ENCODE peak calls at places on chromosomes 12 and 14, in four cellular contexts. S, A, U and F are unnamed samples.

GRCh38 chr12:71282020-71282419 is 124.2 kb upstream of the TSPAN8 start:
- DNase-seq in S (no peak), A (no peak), U (no peak), F (no peak)

GRCh38 chr14:54493293-54493692 is 4.5 kb upstream of the GMFB start:
- DNase-seq in S (no peak), A (no peak), U (no peak), F (no peak)

GRCh38 chr14:104094056-104094708 is 8.7 kb downstream of the ASPG start:
- DNase-seq in S (no peak), A (no peak), U (no peak), F (no peak)

GRCh38 chr14:54683882-54684794 is 117.2 kb downstream of the SAMD4A start:
- DNase-seq in S (no peak), A (no peak), U (no peak), F (no peak)

GRCh38 chr12:26833692-26834168 is 736 bp upstream of the ITPR2 start:
- DNase-seq in S (no peak), A (no peak), U (no peak), F (peak)

GRCh38 chr12:2877959-2878732 is 1.1 kb downstream of the RHNO1 start:
- DNase-seq in S (no peak), A (no peak), U (no peak), F (no peak)

GRCh38 chr14:81137316-81137715 is 83.4 kb downstream of the GTF2A1 start:
- DNase-seq in S (no peak), A (no peak), U (no peak), F (no peak)

GRCh38 chr14:76309572-76310551 is 66.1 kb upstream of the ESRRB start:
- DNase-seq in S (no peak), A (no peak), U (no peak), F (peak)

GRCh38 chr12:75564398-75564797 is 53.0 kb upstream of the KRR1 start:
- DNase-seq in S (no peak), A (no peak), U (no peak), F (no peak)

GRCh38 chr12:119177724-119178380 is 879 bp upstream of the HSPB8 start:
- DNase-seq in S (no peak), A (no peak), U (no peak), F (no peak)

GRCh38 chr12:81492131-81492720 is 266.9 kb downstream of the PPFIA2 start:
- DNase-seq in S (no peak), A (no peak), U (no peak), F (no peak)

GRCh38 chr14:80491562-80492139 is 280.3 kb upstream of the DIO2 start:
- DNase-seq in S (no peak), A (no peak), U (no peak), F (no peak)

GRCh38 chr14:101022916-101023435 is 119.5 kb upstream of the RTL1 start:
- DNase-seq in S (no peak), A (no peak), U (no peak), F (no peak)

GRCh38 chr14:100290607-100291304 is 15.5 kb downstream of the SLC25A29 start:
- DNase-seq in S (no peak), A (peak), U (no peak), F (no peak)

GRCh38 chr14:99737451-99737951 is 53.4 kb downstream of the CYP46A1 start:
- DNase-seq in S (no peak), A (no peak), U (no peak), F (no peak)

GRCh38 chr12:108004368-108004767 is 124.7 kb upstream of the WSCD2 start:
- DNase-seq in S (no peak), A (no peak), U (no peak), F (no peak)

GRCh38 chr14:52948039-52948438 is 2.8 kb downstream of the FERMT2 start:
- DNase-seq in S (no peak), A (peak), U (no peak), F (no peak)

GRCh38 chr12:112891093-112892024 is 15.4 kb upstream of the OAS1 start:
- DNase-seq in S (no peak), A (no peak), U (no peak), F (no peak)

GRCh38 chr12:27462851-27463250 is 16.3 kb downstream of the SMCO2 start:
- DNase-seq in S (no peak), A (no peak), U (no peak), F (no peak)

GRCh38 chr14:45181806-45182205 is 46.1 kb downstream of the FANCM start:
- DNase-seq in S (no peak), A (no peak), U (no peak), F (no peak)

GRCh38 chr14:106207316-106207715 is 680.9 kb downstream of the TMEM121 start:
- DNase-seq in S (no peak), A (peak), U (no peak), F (no peak)

GRCh38 chr14:106208794-106209193 is 682.4 kb downstream of the TMEM121 start:
- DNase-seq in S (no peak), A (no peak), U (no peak), F (no peak)

GRCh38 chr14:106211489-106211888 is 685.1 kb downstream of the TMEM121 start:
- DNase-seq in S (no peak), A (no peak), U (no peak), F (no peak)

GRCh38 chr14:106209745-106210144 is 683.4 kb downstream of the TMEM121 start:
- DNase-seq in S (no peak), A (no peak), U (no peak), F (no peak)

GRCh38 chr14:106210650-106211049 is 684.3 kb downstream of the TMEM121 start:
- DNase-seq in S (no peak), A (no peak), U (no peak), F (no peak)
- TF ChIP-seq BHLHE40 in S (no peak), A (no peak), U (no peak), F (no peak)

GRCh38 chr12:89775336-89776005 is 66.8 kb upstream of the ATP2B1 start:
- DNase-seq in S (no peak), A (no peak), U (no peak), F (no peak)
- TF ChIP-seq FOXM1 in S (no peak), A (no peak), U (no peak), F (no peak)

GRCh38 chr14:60206249-60206670 is 41.1 kb upstream of the DHRS7 start:
- DNase-seq in S (no peak), A (no peak), U (no peak), F (no peak)

GRCh38 chr14:60206837-60207533 is 41.8 kb upstream of the DHRS7 start:
- DNase-seq in S (no peak), A (no peak), U (peak), F (no peak)

GRCh38 chr14:60210703-60211102 is 38.3 kb upstream of the PPM1A start:
- DNase-seq in S (no peak), A (no peak), U (no peak), F (no peak)

GRCh38 chr14:60204104-60204842 is 39.1 kb upstream of the DHRS7 start:
- DNase-seq in S (no peak), A (no peak), U (peak), F (no peak)

GRCh38 chr14:60204843-60205774 is 39.9 kb upstream of the DHRS7 start:
- DNase-seq in S (no peak), A (no peak), U (peak), F (no peak)
- TF ChIP-seq TARDBP in S (no peak), A (no peak), U (no peak), F (no peak)

GRCh38 chr12:124442772-124443445 is 124.5 kb downstream of the NCOR2 start:
- DNase-seq in S (no peak), A (no peak), U (no peak), F (no peak)

GRCh38 chr12:124440031-124440626 is 127.3 kb downstream of the NCOR2 start:
- DNase-seq in S (no peak), A (no peak), U (no peak), F (no peak)

GRCh38 chr12:124440841-124441381 is 126.5 kb downstream of the NCOR2 start:
- DNase-seq in S (no peak), A (no peak), U (no peak), F (no peak)

GRCh38 chr12:124442281-124442680 is 125.1 kb downstream of the NCOR2 start:
- DNase-seq in S (no peak), A (no peak), U (no peak), F (no peak)

DNA sequence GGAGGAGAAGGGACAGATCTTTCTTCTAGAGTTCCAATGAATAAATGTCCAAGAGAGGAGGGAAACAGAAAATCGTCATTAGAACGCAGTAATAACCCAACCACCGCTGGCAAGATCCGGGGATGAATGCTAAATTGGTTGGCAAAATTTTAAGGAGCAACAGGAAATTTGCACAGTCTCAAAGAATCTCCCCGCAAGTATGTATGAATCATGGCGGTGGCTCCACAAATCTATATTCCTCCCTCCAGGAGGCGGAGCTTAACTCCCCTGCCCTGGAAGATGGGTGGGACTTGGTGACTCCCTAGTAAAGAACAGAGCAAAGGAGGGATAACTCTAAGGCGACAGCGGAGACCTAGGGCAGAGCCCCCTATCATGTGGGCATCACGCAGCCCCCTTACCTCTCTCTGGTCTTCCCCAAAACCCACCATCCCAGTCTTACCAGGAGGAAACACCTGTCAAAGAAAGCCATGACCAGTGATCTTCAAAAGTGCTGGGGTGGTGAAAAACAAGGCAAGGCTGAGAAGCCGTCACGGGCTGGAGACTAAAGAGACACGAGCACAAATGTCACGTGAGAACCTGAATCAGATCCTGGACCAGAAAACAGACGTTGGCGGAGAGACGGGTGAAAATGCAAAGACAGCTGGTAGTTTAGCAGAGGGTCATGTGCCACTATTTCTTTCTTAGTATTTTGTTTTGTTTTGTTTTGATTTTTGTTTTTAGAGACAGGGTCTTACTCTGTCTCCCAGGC is 125.8 kb downstream of the NCOR2 start:
- DNase-seq in S (peak), A (no peak), U (no peak), F (no peak)
- TF ChIP-seq BHLHE40 in S (no peak), A (no peak), U (no peak), F (no peak)